ENCODE peak calls at places on chromosomes 4 and X, in six cellular contexts. X is SHP77, R is Ammon's horn, Q is RWPE1, T is stomach, A is posterior vena cava. W is an unnamed sample.

GRCh38 chr4:114636192-114636935 is 37.8 kb downstream of the UGT8 start:
- DNase-seq in A (no peak), Q (no peak), R (peak), T (no peak), X (no peak), W (peak)

GRCh38 chrX:13463608-13464007 is 105.8 kb upstream of the EGFL6 start:
- DNase-seq in T (no peak), Q (peak), R (no peak), A (no peak), X (peak), W (no peak)

GRCh38 chr4:2761035-2761923 is 5.1 kb upstream of the TNIP2 start:
- DNase-seq in T (peak), Q (no peak), X (peak), R (no peak), A (peak), W (no peak)

GRCh38 chr4:32172761-32173160 is 1452.6 kb downstream of the PCDH7 start:
- DNase-seq in A (no peak), Q (peak), R (no peak), T (no peak), X (no peak), W (no peak)

GRCh38 chrX:87475793-87476192 is 41.8 kb upstream of the KLHL4 start:
- DNase-seq in Q (no peak), R (no peak), A (no peak), T (no peak), X (no peak), W (no peak)

GRCh38 chr4:71382569-71383560 is 44.0 kb downstream of the SLC4A4 start:
- DNase-seq in T (no peak), R (no peak), A (no peak), Q (no peak), X (no peak), W (no peak)

GRCh38 chrX:136159615-136160025 is 12.3 kb downstream of the FHL1 start:
- DNase-seq in R (no peak), Q (no peak), A (no peak), X (no peak), T (no peak), W (no peak)

GRCh38 chrX:30302957-30303356 is 6.2 kb downstream of the NR0B1 start:
- DNase-seq in A (no peak), Q (peak), R (peak), T (peak), X (peak), W (peak)

W was measured in pons.